ENCODE peak calls at places on chromosomes 12 and 14, in nine cellular contexts. One of them, this sample, is unnamed.

GRCh38 chr14:93086441-93087055 is 29.2 kb downstream of the ITPK1 start:
- DNase-seq in ovary: no peak
- DNase-seq in breast epithelium: no peak
- DNase-seq in tibial nerve: no peak
- DNase-seq in prostate gland: no peak
- DNase-seq in IMR-90: no peak
- DNase-seq in esophagus squamous epithelium: no peak
- DNase-seq in transverse colon: no peak
- DNase-seq in body of pancreas: no peak
- DNase-seq in this sample: no peak

GRCh38 chr14:81401420-81402122 is 1.4 kb upstream of the STON2 start:
- DNase-seq in ovary: no peak
- DNase-seq in breast epithelium: no peak
- DNase-seq in tibial nerve: peak
- DNase-seq in prostate gland: no peak
- DNase-seq in IMR-90: peak
- DNase-seq in esophagus squamous epithelium: no peak
- DNase-seq in transverse colon: no peak
- DNase-seq in body of pancreas: no peak
- DNase-seq in this sample: no peak

GRCh38 chr12:51322452-51322851 is 1.5 kb downstream of the BIN2 start:
- DNase-seq in ovary: no peak
- DNase-seq in breast epithelium: no peak
- DNase-seq in tibial nerve: no peak
- DNase-seq in prostate gland: no peak
- DNase-seq in IMR-90: no peak
- DNase-seq in esophagus squamous epithelium: no peak
- DNase-seq in transverse colon: no peak
- DNase-seq in body of pancreas: no peak
- DNase-seq in this sample: no peak

GRCh38 chr14:74583689-74584434 is 28.2 kb downstream of the LTBP2 start:
- DNase-seq in ovary: peak
- DNase-seq in breast epithelium: no peak
- DNase-seq in tibial nerve: no peak
- DNase-seq in prostate gland: no peak
- DNase-seq in IMR-90: peak
- DNase-seq in esophagus squamous epithelium: no peak
- DNase-seq in transverse colon: no peak
- DNase-seq in body of pancreas: no peak
- DNase-seq in this sample: no peak

GRCh38 chr12:46390881-46391280 is 18.3 kb upstream of the SLC38A2 start:
- DNase-seq in ovary: no peak
- DNase-seq in breast epithelium: no peak
- DNase-seq in tibial nerve: no peak
- DNase-seq in prostate gland: no peak
- DNase-seq in IMR-90: no peak
- DNase-seq in esophagus squamous epithelium: no peak
- DNase-seq in transverse colon: no peak
- DNase-seq in body of pancreas: no peak
- DNase-seq in this sample: no peak

GRCh38 chr14:102584871-102585869 is 7.3 kb upstream of the RCOR1 start:
- DNase-seq in ovary: no peak
- DNase-seq in breast epithelium: no peak
- DNase-seq in tibial nerve: no peak
- DNase-seq in prostate gland: no peak
- DNase-seq in IMR-90: no peak
- DNase-seq in esophagus squamous epithelium: no peak
- DNase-seq in transverse colon: peak
- DNase-seq in body of pancreas: no peak
- DNase-seq in this sample: no peak

GRCh38 chr12:89140580-89141236 is 211.6 kb downstream of the DUSP6 start:
- DNase-seq in ovary: no peak
- DNase-seq in breast epithelium: no peak
- DNase-seq in tibial nerve: no peak
- DNase-seq in prostate gland: no peak
- DNase-seq in IMR-90: peak
- DNase-seq in esophagus squamous epithelium: no peak
- DNase-seq in transverse colon: no peak
- DNase-seq in body of pancreas: no peak
- DNase-seq in this sample: no peak

GRCh38 chr14:75418779-75419768 is 8.7 kb upstream of the JDP2 start:
- DNase-seq in ovary: no peak
- DNase-seq in breast epithelium: no peak
- DNase-seq in tibial nerve: no peak
- DNase-seq in prostate gland: peak
- DNase-seq in IMR-90: no peak
- DNase-seq in esophagus squamous epithelium: no peak
- DNase-seq in transverse colon: peak
- DNase-seq in body of pancreas: peak
- DNase-seq in this sample: peak

GRCh38 chr14:65184032-65184764 is 81.9 kb upstream of the MAX start:
- DNase-seq in ovary: no peak
- DNase-seq in breast epithelium: no peak
- DNase-seq in tibial nerve: no peak
- DNase-seq in prostate gland: no peak
- DNase-seq in IMR-90: peak
- DNase-seq in esophagus squamous epithelium: no peak
- DNase-seq in transverse colon: no peak
- DNase-seq in body of pancreas: no peak
- DNase-seq in this sample: no peak

GRCh38 chr12:24904871-24905270 is 44.0 kb downstream of the BCAT1 start:
- DNase-seq in ovary: no peak
- DNase-seq in breast epithelium: no peak
- DNase-seq in tibial nerve: no peak
- DNase-seq in prostate gland: no peak
- DNase-seq in IMR-90: no peak
- DNase-seq in esophagus squamous epithelium: no peak
- DNase-seq in transverse colon: no peak
- DNase-seq in body of pancreas: no peak
- DNase-seq in this sample: no peak

GRCh38 chr12:24901975-24902461 is 46.9 kb downstream of the BCAT1 start:
- DNase-seq in ovary: no peak
- DNase-seq in breast epithelium: no peak
- DNase-seq in tibial nerve: no peak
- DNase-seq in prostate gland: no peak
- DNase-seq in IMR-90: no peak
- DNase-seq in esophagus squamous epithelium: no peak
- DNase-seq in transverse colon: no peak
- DNase-seq in body of pancreas: no peak
- DNase-seq in this sample: no peak

GRCh38 chr12:24903305-24904088 is 45.4 kb downstream of the BCAT1 start:
- DNase-seq in ovary: no peak
- DNase-seq in breast epithelium: no peak
- DNase-seq in tibial nerve: no peak
- DNase-seq in prostate gland: no peak
- DNase-seq in IMR-90: no peak
- DNase-seq in esophagus squamous epithelium: no peak
- DNase-seq in transverse colon: no peak
- DNase-seq in body of pancreas: no peak
- DNase-seq in this sample: peak

GRCh38 chr12:24905431-24905830 is 43.5 kb downstream of the BCAT1 start:
- DNase-seq in ovary: no peak
- DNase-seq in breast epithelium: no peak
- DNase-seq in tibial nerve: no peak
- DNase-seq in prostate gland: no peak
- DNase-seq in IMR-90: peak
- DNase-seq in esophagus squamous epithelium: no peak
- DNase-seq in transverse colon: no peak
- DNase-seq in body of pancreas: no peak
- DNase-seq in this sample: no peak

GRCh38 chr12:24902521-24903304 is 46.2 kb downstream of the BCAT1 start:
- DNase-seq in ovary: no peak
- DNase-seq in breast epithelium: no peak
- DNase-seq in tibial nerve: no peak
- DNase-seq in prostate gland: no peak
- DNase-seq in IMR-90: no peak
- DNase-seq in esophagus squamous epithelium: no peak
- DNase-seq in transverse colon: no peak
- DNase-seq in body of pancreas: no peak
- DNase-seq in this sample: peak
- TF ChIP-seq POLR2A in ovary: no peak
- TF ChIP-seq POLR2A in breast epithelium: no peak
- TF ChIP-seq POLR2A in tibial nerve: no peak
- TF ChIP-seq POLR2A in prostate gland: no peak
- TF ChIP-seq POLR2A in IMR-90: no peak
- TF ChIP-seq POLR2A in esophagus squamous epithelium: no peak
- TF ChIP-seq POLR2A in transverse colon: no peak
- TF ChIP-seq POLR2A in body of pancreas: peak
- TF ChIP-seq POLR2A in this sample: no peak

GRCh38 chr14:61176686-61177085 is 104.5 kb downstream of the TMEM30B start:
- DNase-seq in ovary: no peak
- DNase-seq in breast epithelium: no peak
- DNase-seq in tibial nerve: no peak
- DNase-seq in prostate gland: no peak
- DNase-seq in IMR-90: no peak
- DNase-seq in esophagus squamous epithelium: no peak
- DNase-seq in transverse colon: no peak
- DNase-seq in body of pancreas: no peak
- DNase-seq in this sample: no peak

GRCh38 chr14:61177279-61178225 is 103.6 kb downstream of the TMEM30B start:
- DNase-seq in ovary: no peak
- DNase-seq in breast epithelium: no peak
- DNase-seq in tibial nerve: no peak
- DNase-seq in prostate gland: peak
- DNase-seq in IMR-90: peak
- DNase-seq in esophagus squamous epithelium: no peak
- DNase-seq in transverse colon: no peak
- DNase-seq in body of pancreas: no peak
- DNase-seq in this sample: no peak

GRCh38 chr14:61179061-61179675 is 102.0 kb downstream of the TMEM30B start:
- DNase-seq in ovary: no peak
- DNase-seq in breast epithelium: no peak
- DNase-seq in tibial nerve: no peak
- DNase-seq in prostate gland: no peak
- DNase-seq in IMR-90: peak
- DNase-seq in esophagus squamous epithelium: no peak
- DNase-seq in transverse colon: no peak
- DNase-seq in body of pancreas: no peak
- DNase-seq in this sample: no peak

GRCh38 chr14:61179776-61180398 is 101.3 kb downstream of the TMEM30B start:
- DNase-seq in ovary: no peak
- DNase-seq in breast epithelium: no peak
- DNase-seq in tibial nerve: no peak
- DNase-seq in prostate gland: no peak
- DNase-seq in IMR-90: peak
- DNase-seq in esophagus squamous epithelium: no peak
- DNase-seq in transverse colon: no peak
- DNase-seq in body of pancreas: no peak
- DNase-seq in this sample: no peak

GRCh38 chr14:61178226-61179060 is 102.7 kb downstream of the TMEM30B start:
- DNase-seq in ovary: no peak
- DNase-seq in breast epithelium: no peak
- DNase-seq in tibial nerve: no peak
- DNase-seq in prostate gland: no peak
- DNase-seq in IMR-90: peak
- DNase-seq in esophagus squamous epithelium: no peak
- DNase-seq in transverse colon: no peak
- DNase-seq in body of pancreas: no peak
- DNase-seq in this sample: no peak
- TF ChIP-seq POLR2A in ovary: no peak
- TF ChIP-seq POLR2A in breast epithelium: no peak
- TF ChIP-seq POLR2A in tibial nerve: no peak
- TF ChIP-seq POLR2A in prostate gland: no peak
- TF ChIP-seq POLR2A in IMR-90: no peak
- TF ChIP-seq POLR2A in esophagus squamous epithelium: no peak
- TF ChIP-seq POLR2A in transverse colon: no peak
- TF ChIP-seq POLR2A in body of pancreas: no peak
- TF ChIP-seq POLR2A in this sample: no peak

DNA sequence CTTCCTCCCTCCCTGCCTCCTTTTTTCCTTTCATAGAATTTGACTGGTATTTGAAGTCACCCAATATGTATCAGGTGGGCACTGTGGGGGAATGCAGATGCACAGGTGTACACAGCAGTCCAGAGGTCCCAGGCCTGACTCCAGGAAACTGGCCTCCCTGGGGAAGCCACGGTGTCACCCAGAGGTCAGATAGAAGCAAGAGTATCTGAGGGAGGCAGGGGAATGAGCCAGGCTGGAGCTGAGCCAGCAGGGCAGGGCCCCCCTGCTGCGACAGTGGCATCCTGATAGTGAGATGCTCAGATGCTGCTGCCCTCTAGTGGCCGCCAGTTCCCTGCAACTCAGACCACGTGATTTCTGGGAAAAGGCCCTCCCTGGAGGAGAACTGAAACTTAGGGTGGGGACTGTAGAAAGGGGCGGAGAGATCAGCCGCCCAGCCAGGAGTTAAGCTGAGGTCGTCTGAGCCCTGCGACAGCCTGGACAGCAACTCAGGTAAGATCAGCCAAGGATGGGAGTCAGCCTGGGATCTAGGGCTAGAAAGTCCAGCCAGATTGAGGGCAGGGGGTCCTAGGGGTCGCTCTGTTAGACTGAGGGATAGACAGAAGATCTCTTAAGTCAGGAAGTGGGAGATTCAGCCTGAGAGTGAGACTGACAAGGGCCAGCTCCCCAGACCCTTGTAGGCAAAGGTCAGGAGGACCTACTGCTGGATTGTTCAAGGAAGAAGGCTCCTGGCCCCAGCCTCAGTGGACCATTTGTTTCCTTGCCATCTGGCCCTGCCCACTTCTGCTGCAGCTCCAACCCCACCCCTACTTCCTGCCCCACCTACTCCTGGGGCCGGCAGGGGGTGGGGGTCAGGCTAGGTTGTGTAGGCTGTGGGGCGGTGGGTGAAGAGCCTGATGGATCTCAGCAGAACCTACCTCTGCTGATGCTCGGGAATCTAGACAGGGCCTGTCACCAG is at the start of gene IRF9:
- DNase-seq in ovary: peak
- DNase-seq in breast epithelium: peak
- DNase-seq in tibial nerve: peak
- DNase-seq in prostate gland: peak
- DNase-seq in IMR-90: peak
- DNase-seq in esophagus squamous epithelium: peak
- DNase-seq in transverse colon: peak
- DNase-seq in body of pancreas: peak
- DNase-seq in this sample: peak
- TF ChIP-seq POLR2A in ovary: peak
- TF ChIP-seq POLR2A in breast epithelium: peak
- TF ChIP-seq POLR2A in tibial nerve: peak
- TF ChIP-seq POLR2A in prostate gland: peak
- TF ChIP-seq POLR2A in IMR-90: peak
- TF ChIP-seq POLR2A in esophagus squamous epithelium: peak
- TF ChIP-seq POLR2A in transverse colon: peak
- TF ChIP-seq POLR2A in body of pancreas: peak
- TF ChIP-seq POLR2A in this sample: peak

DNA sequence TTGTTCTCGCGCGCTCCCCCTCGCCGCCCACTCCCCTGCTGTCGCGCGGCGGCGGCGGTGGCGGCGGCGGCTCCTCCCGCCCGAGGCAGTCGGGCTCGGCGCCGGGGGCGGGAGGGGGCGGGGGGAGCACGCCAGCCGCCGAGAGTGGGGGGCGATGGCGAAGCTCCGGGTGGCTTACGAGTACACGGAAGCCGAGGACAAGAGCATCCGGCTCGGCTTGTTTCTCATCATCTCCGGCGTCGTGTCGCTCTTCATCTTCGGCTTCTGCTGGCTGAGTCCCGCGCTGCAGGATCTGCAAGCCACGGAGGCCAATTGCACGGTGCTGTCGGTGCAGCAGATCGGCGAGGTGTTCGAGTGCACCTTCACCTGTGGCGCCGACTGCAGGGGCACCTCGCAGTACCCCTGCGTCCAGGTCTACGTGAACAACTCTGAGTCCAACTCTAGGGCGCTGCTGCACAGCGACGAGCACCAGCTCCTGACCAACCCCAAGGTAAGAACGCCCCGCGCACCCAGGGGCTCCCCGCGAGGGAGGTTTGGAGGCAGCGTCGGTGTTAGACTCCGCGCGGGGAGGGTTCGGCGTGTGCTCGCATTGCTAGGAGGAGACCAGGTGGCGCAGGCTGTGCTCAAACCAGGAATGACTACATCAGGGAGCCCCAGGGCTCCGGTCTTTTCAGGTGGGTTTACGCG is 634 bp downstream of the KCNMB4 start:
- DNase-seq in ovary: peak
- DNase-seq in breast epithelium: no peak
- DNase-seq in tibial nerve: no peak
- DNase-seq in prostate gland: peak
- DNase-seq in IMR-90: peak
- DNase-seq in esophagus squamous epithelium: no peak
- DNase-seq in transverse colon: peak
- DNase-seq in body of pancreas: peak
- DNase-seq in this sample: peak
- TF ChIP-seq POLR2A in ovary: no peak
- TF ChIP-seq POLR2A in breast epithelium: no peak
- TF ChIP-seq POLR2A in tibial nerve: peak
- TF ChIP-seq POLR2A in prostate gland: no peak
- TF ChIP-seq POLR2A in IMR-90: no peak
- TF ChIP-seq POLR2A in esophagus squamous epithelium: no peak
- TF ChIP-seq POLR2A in transverse colon: no peak
- TF ChIP-seq POLR2A in body of pancreas: no peak
- TF ChIP-seq POLR2A in this sample: no peak